ENCODE peak calls at places on chromosome 20, in four cellular contexts. One of them, this sample, is unnamed.

GRCh38 chr20:26167499-26167898 is 470.8 kb upstream of the ZNF337 start:
- DNase-seq in HepG2: no peak
- DNase-seq in GM12878: no peak
- DNase-seq in K562: no peak
- DNase-seq in this sample: no peak

GRCh38 chr20:47576516-47577033 is 74.9 kb downstream of the NCOA3 start:
- DNase-seq in HepG2: peak
- DNase-seq in GM12878: peak
- DNase-seq in K562: peak
- DNase-seq in this sample: peak

GRCh38 chr20:8851446-8851845 is 217.4 kb upstream of the PLCB4 start:
- DNase-seq in HepG2: no peak
- DNase-seq in GM12878: no peak
- DNase-seq in K562: no peak
- DNase-seq in this sample: peak

GRCh38 chr20:33568378-33569289 is 78.7 kb downstream of the CBFA2T2 start:
- DNase-seq in HepG2: peak
- DNase-seq in GM12878: no peak
- DNase-seq in K562: no peak
- DNase-seq in this sample: peak

GRCh38 chr20:1390552-1391403 is 2.1 kb downstream of the FKBP1A start:
- DNase-seq in HepG2: no peak
- DNase-seq in GM12878: no peak
- DNase-seq in K562: no peak
- DNase-seq in this sample: no peak

GRCh38 chr20:63124092-63124781 is 91.7 kb downstream of the YTHDF1 start:
- DNase-seq in HepG2: no peak
- DNase-seq in GM12878: no peak
- DNase-seq in K562: no peak
- DNase-seq in this sample: no peak

GRCh38 chr20:22927537-22927936 is 107.6 kb upstream of the SSTR4 start:
- DNase-seq in HepG2: no peak
- DNase-seq in GM12878: no peak
- DNase-seq in K562: no peak
- DNase-seq in this sample: no peak

GRCh38 chr20:40706977-40707582 is 18.0 kb upstream of the MAFB start:
- DNase-seq in HepG2: peak
- DNase-seq in GM12878: no peak
- DNase-seq in K562: no peak
- DNase-seq in this sample: no peak

GRCh38 chr20:42634096-42634495 is 555.6 kb downstream of the PTPRT start:
- DNase-seq in HepG2: no peak
- DNase-seq in GM12878: no peak
- DNase-seq in K562: no peak
- DNase-seq in this sample: no peak

GRCh38 chr20:5395932-5396727 is 79.4 kb upstream of the PROKR2 start:
- DNase-seq in HepG2: no peak
- DNase-seq in GM12878: no peak
- DNase-seq in K562: no peak
- DNase-seq in this sample: no peak

GRCh38 chr20:47534405-47534804 is 32.7 kb downstream of the NCOA3 start:
- DNase-seq in HepG2: no peak
- DNase-seq in GM12878: no peak
- DNase-seq in K562: no peak
- DNase-seq in this sample: no peak

GRCh38 chr20:30811896-30812671 is 445.4 kb upstream of the DEFB115 start:
- DNase-seq in HepG2: no peak
- DNase-seq in GM12878: peak
- DNase-seq in K562: peak
- DNase-seq in this sample: peak

GRCh38 chr20:32539817-32540675 is 45.1 kb downstream of the NOL4L start:
- DNase-seq in HepG2: peak
- DNase-seq in GM12878: no peak
- DNase-seq in K562: no peak
- DNase-seq in this sample: peak

GRCh38 chr20:58743076-58743566 is 50.5 kb downstream of the NPEPL1 start:
- DNase-seq in HepG2: no peak
- DNase-seq in GM12878: no peak
- DNase-seq in K562: no peak
- DNase-seq in this sample: no peak

GRCh38 chr20:53910312-53911002 is 159.9 kb downstream of the BCAS1 start:
- DNase-seq in HepG2: no peak
- DNase-seq in GM12878: no peak
- DNase-seq in K562: no peak
- DNase-seq in this sample: no peak

GRCh38 chr20:37317316-37317715 is 27.9 kb downstream of the MANBAL start:
- DNase-seq in HepG2: no peak
- DNase-seq in GM12878: no peak
- DNase-seq in K562: no peak
- DNase-seq in this sample: no peak

GRCh38 chr20:37314617-37315292 is 25.3 kb downstream of the MANBAL start:
- DNase-seq in HepG2: no peak
- DNase-seq in GM12878: no peak
- DNase-seq in K562: no peak
- DNase-seq in this sample: peak

GRCh38 chr20:37316775-37317170 is 27.3 kb downstream of the MANBAL start:
- DNase-seq in HepG2: no peak
- DNase-seq in GM12878: no peak
- DNase-seq in K562: no peak
- DNase-seq in this sample: no peak

GRCh38 chr20:37315293-37316110 is 26.0 kb downstream of the MANBAL start:
- DNase-seq in HepG2: no peak
- DNase-seq in GM12878: no peak
- DNase-seq in K562: no peak
- DNase-seq in this sample: peak

GRCh38 chr20:37316116-37316774 is 26.8 kb downstream of the MANBAL start:
- DNase-seq in HepG2: no peak
- DNase-seq in GM12878: no peak
- DNase-seq in K562: no peak
- DNase-seq in this sample: no peak
- TF ChIP-seq SMC3 in HepG2: no peak
- TF ChIP-seq SMC3 in GM12878: no peak
- TF ChIP-seq SMC3 in K562: no peak
- TF ChIP-seq SMC3 in this sample: no peak

GRCh38 chr20:48671141-48671540 is 156.7 kb downstream of the PREX1 start:
- DNase-seq in HepG2: no peak
- DNase-seq in GM12878: no peak
- DNase-seq in K562: no peak
- DNase-seq in this sample: no peak

GRCh38 chr20:48668451-48668946 is 159.3 kb downstream of the PREX1 start:
- DNase-seq in HepG2: peak
- DNase-seq in GM12878: no peak
- DNase-seq in K562: no peak
- DNase-seq in this sample: peak

GRCh38 chr20:48672324-48672723 is 155.5 kb downstream of the PREX1 start:
- DNase-seq in HepG2: no peak
- DNase-seq in GM12878: no peak
- DNase-seq in K562: no peak
- DNase-seq in this sample: no peak

GRCh38 chr20:48667889-48668413 is 159.8 kb downstream of the PREX1 start:
- DNase-seq in HepG2: peak
- DNase-seq in GM12878: no peak
- DNase-seq in K562: no peak
- DNase-seq in this sample: no peak

GRCh38 chr20:48669946-48670630 is 157.7 kb downstream of the PREX1 start:
- DNase-seq in HepG2: no peak
- DNase-seq in GM12878: no peak
- DNase-seq in K562: no peak
- DNase-seq in this sample: no peak
- TF ChIP-seq ZBTB33 in HepG2: no peak
- TF ChIP-seq ZBTB33 in GM12878: no peak
- TF ChIP-seq ZBTB33 in K562: no peak
- TF ChIP-seq ZBTB33 in this sample: no peak

GRCh38 chr20:35551485-35551884 is 9.6 kb downstream of the ERGIC3 start:
- DNase-seq in HepG2: no peak
- DNase-seq in GM12878: no peak
- DNase-seq in K562: peak
- DNase-seq in this sample: no peak
- TF ChIP-seq SMC3 in HepG2: no peak
- TF ChIP-seq SMC3 in GM12878: no peak
- TF ChIP-seq SMC3 in K562: no peak
- TF ChIP-seq SMC3 in this sample: no peak

GRCh38 chr20:44586289-44586911 is 4.0 kb downstream of the PKIG start:
- DNase-seq in HepG2: no peak
- DNase-seq in GM12878: peak
- DNase-seq in K562: no peak
- DNase-seq in this sample: no peak
- TF ChIP-seq ZBTB33 in HepG2: no peak
- TF ChIP-seq ZBTB33 in GM12878: no peak
- TF ChIP-seq ZBTB33 in K562: no peak
- TF ChIP-seq ZBTB33 in this sample: no peak